ENCODE peak calls at places on chromosomes 7 and 10, in five cellular contexts. S, A, F, T and X are unnamed samples.

GRCh38 chr7:43834463-43835251 is 34.7 kb downstream of the MRPS24 start:
- DNase-seq in T (no peak), S (no peak), A (no peak), F (peak), X (no peak)

GRCh38 chr10:21975378-21975990 is 28.0 kb downstream of the DNAJC1 start:
- DNase-seq in A (no peak), S (no peak), T (no peak), F (no peak), X (no peak)

GRCh38 chr7:2567663-2568238 is 9.0 kb downstream of the IQCE start:
- DNase-seq in T (peak), S (peak), F (no peak), A (no peak), X (no peak)

GRCh38 chr10:33240931-33241330 is 93.5 kb downstream of the NRP1 start:
- DNase-seq in F (no peak), A (peak), S (no peak), T (no peak), X (no peak)

GRCh38 chr10:78903351-78903940 is 165.3 kb upstream of the ZMIZ1 start:
- DNase-seq in A (no peak), S (no peak), T (no peak), F (no peak), X (no peak)

GRCh38 chr7:39709768-39710291 is 86.5 kb downstream of the RALA start:
- DNase-seq in T (peak), F (no peak), A (no peak), S (peak), X (peak)

GRCh38 chr10:117148284-117148683 is 10.2 kb upstream of the VAX1 start:
- DNase-seq in F (no peak), T (no peak), S (no peak), A (no peak), X (no peak)

GRCh38 chr7:98286701-98287485 is 5.4 kb downstream of the BRI3 start:
- DNase-seq in T (no peak), S (no peak), A (no peak), F (no peak), X (no peak)

GRCh38 chr10:100307716-100308115 is 21.2 kb upstream of the BLOC1S2 start:
- DNase-seq in A (no peak), F (no peak), S (no peak), T (no peak), X (no peak)

GRCh38 chr7:130201796-130202195 is 3.4 kb downstream of the TMEM209 start:
- DNase-seq in F (no peak), S (no peak), T (no peak), A (no peak), X (no peak)

GRCh38 chr10:99532687-99533495 is at the start of gene NKX2-3:
- DNase-seq in A (no peak), S (no peak), T (peak), F (peak), X (peak)

GRCh38 chr10:122113161-122113944 is 124.4 kb downstream of the TACC2 start:
- DNase-seq in A (no peak), T (peak), F (no peak), S (peak), X (peak)

GRCh38 chr7:143269254-143269653 is 6.0 kb downstream of the GSTK1 start:
- DNase-seq in S (no peak), T (no peak), F (no peak), A (no peak), X (no peak)

GRCh38 chr7:1807821-1808600 is 137.9 kb downstream of the ELFN1 start:
- DNase-seq in A (no peak), T (no peak), F (no peak), S (no peak), X (no peak)

GRCh38 chr7:47940482-47941001 is 7.7 kb downstream of the PKD1L1 start:
- DNase-seq in T (no peak), A (no peak), F (no peak), S (no peak), X (no peak)

GRCh38 chr7:77537595-77538185 is 595 bp downstream of the PTPN12 start:
- DNase-seq in A (no peak), T (peak), F (peak), S (no peak), X (peak)

GRCh38 chr7:37176079-37176478 is 272.6 kb downstream of the ELMO1 start:
- DNase-seq in F (no peak), T (no peak), A (no peak), S (no peak), X (no peak)

GRCh38 chr7:54879776-54880175 is 120.8 kb upstream of the SEC61G start:
- DNase-seq in F (no peak), A (no peak), S (no peak), T (no peak), X (no peak)

GRCh38 chr10:77635402-77636227 is 2.0 kb downstream of the KCNMA1 start:
- DNase-seq in T (no peak), A (no peak), S (no peak), F (no peak), X (no peak)

GRCh38 chr7:20330176-20330796 is 414 bp upstream of the ITGB8 start:
- DNase-seq in A (peak), F (peak), T (peak), S (peak), X (peak)

GRCh38 chr10:33217854-33218253 is 116.6 kb downstream of the NRP1 start:
- DNase-seq in T (no peak), S (no peak), F (no peak), A (no peak), X (no peak)

GRCh38 chr7:94008537-94008936 is 4.4 kb upstream of the BET1 start:
- DNase-seq in A (no peak), F (no peak), S (no peak), T (no peak), X (no peak)

GRCh38 chr10:132400547-132401151 is 3.6 kb downstream of the PWWP2B start:
- DNase-seq in F (no peak), S (no peak), T (no peak), A (no peak), X (no peak)

GRCh38 chr7:26293569-26294308 is 2.1 kb downstream of the SNX10 start:
- DNase-seq in F (peak), S (no peak), T (peak), A (no peak), X (no peak)

GRCh38 chr7:130473289-130473688 is 18.6 kb upstream of the MEST start:
- DNase-seq in F (no peak), S (no peak), T (no peak), A (no peak), X (no peak)

GRCh38 chr7:115087437-115087836 is 165.5 kb downstream of the MDFIC start:
- DNase-seq in F (no peak), T (no peak), S (peak), A (peak), X (no peak)

GRCh38 chr7:111011500-111011899 is 79.4 kb upstream of the LRRN3 start:
- DNase-seq in A (no peak), S (no peak), F (no peak), T (no peak), X (no peak)

GRCh38 chr7:16822029-16822428 is 17.2 kb upstream of the AGR2 start:
- DNase-seq in F (no peak), T (no peak), S (no peak), A (no peak), X (no peak)

GRCh38 chr10:80894339-80894791 is 356.7 kb downstream of the SH2D4B start:
- DNase-seq in A (no peak), F (no peak), T (no peak), S (no peak), X (no peak)

GRCh38 chr10:103284170-103284569 is 7.2 kb downstream of the INA start:
- DNase-seq in A (peak), F (no peak), S (no peak), T (no peak), X (no peak)

GRCh38 chr10:16964571-16965241 is 147.5 kb upstream of the RSU1 start:
- DNase-seq in A (no peak), T (no peak), S (no peak), F (no peak), X (no peak)